ENCODE peak calls at places on chromosomes 3 and 15, in ten cellular contexts. S, X, T, A, B, G, R, V, I and K are unnamed samples.

GRCh38 chr15:28956491-28956890 is 70.7 kb downstream of the APBA2 start:
- DNase-seq in S (no peak), X (no peak), T (no peak), A (no peak), B (no peak), G (no peak), R (no peak), V (no peak), I (no peak), K (no peak)

GRCh38 chr3:152696962-152697361 is 138.0 kb upstream of the P2RY1 start:
- DNase-seq in S (no peak), X (no peak), T (no peak), A (no peak), B (no peak), G (no peak), R (no peak), V (no peak), I (no peak), K (no peak)

GRCh38 chr3:105197863-105198262 is 168.8 kb upstream of the ALCAM start:
- DNase-seq in S (no peak), X (no peak), T (no peak), A (no peak), B (no peak), G (no peak), R (no peak), V (no peak), I (no peak), K (no peak)

GRCh38 chr15:67836477-67836876 is 3.4 kb downstream of the RNU6-1 start:
- DNase-seq in S (peak), X (no peak), T (peak), A (no peak), B (peak), G (no peak), R (no peak), V (peak), I (peak), K (no peak)

GRCh38 chr3:10401990-10402761 is 81.3 kb upstream of the SEC13 start:
- DNase-seq in S (no peak), X (no peak), T (no peak), A (no peak), B (no peak), G (no peak), R (no peak), V (no peak), I (no peak), K (no peak)

GRCh38 chr3:113676252-113676651 is 20.2 kb downstream of the USF3 start:
- DNase-seq in S (no peak), X (no peak), T (no peak), A (no peak), B (no peak), G (no peak), R (peak), V (no peak), I (no peak), K (peak)

GRCh38 chr3:115947325-115947724 is 324.0 kb downstream of the GAP43 start:
- DNase-seq in S (no peak), X (no peak), T (no peak), A (no peak), B (no peak), G (no peak), R (no peak), V (no peak), I (no peak), K (no peak)

GRCh38 chr3:127156651-127157050 is 36.3 kb upstream of the PRR23E start:
- DNase-seq in S (no peak), X (no peak), T (no peak), A (no peak), B (no peak), G (no peak), R (no peak), V (no peak), I (no peak), K (no peak)

GRCh38 chr3:184176377-184177330 is 2.0 kb downstream of the AP2M1 start:
- DNase-seq in S (peak), X (peak), T (peak), A (peak), B (no peak), G (peak), R (peak), V (no peak), I (peak), K (peak)

GRCh38 chr15:83268147-83268546 is 16.3 kb downstream of the BNC1 start:
- DNase-seq in S (no peak), X (no peak), T (no peak), A (no peak), B (no peak), G (no peak), R (no peak), V (no peak), I (no peak), K (no peak)

GRCh38 chr3:53749428-53749827 is 96.8 kb downstream of the CHDH start:
- DNase-seq in S (no peak), X (no peak), T (no peak), A (no peak), B (no peak), G (no peak), R (no peak), V (no peak), I (no peak), K (peak)

GRCh38 chr3:182911782-182912111 is 68.6 kb downstream of the DCUN1D1 start:
- DNase-seq in S (no peak), X (no peak), T (no peak), A (peak), B (no peak), G (no peak), R (no peak), V (no peak), I (no peak), K (no peak)

GRCh38 chr3:142445816-142446254 is 2.0 kb downstream of the XRN1 start:
- DNase-seq in S (no peak), X (no peak), T (no peak), A (no peak), B (peak), G (no peak), R (peak), V (peak), I (peak), K (no peak)

GRCh38 chr3:142448424-142448823 is 587 bp upstream of the XRN1 start:
- DNase-seq in S (no peak), X (no peak), T (no peak), A (no peak), B (no peak), G (no peak), R (no peak), V (no peak), I (no peak), K (no peak)

GRCh38 chr3:142450192-142450591 is 2.4 kb upstream of the XRN1 start:
- DNase-seq in S (no peak), X (no peak), T (no peak), A (no peak), B (no peak), G (no peak), R (no peak), V (no peak), I (no peak), K (no peak)

GRCh38 chr3:142447308-142447851 is 457 bp downstream of the XRN1 start:
- DNase-seq in S (peak), X (peak), T (peak), A (peak), B (peak), G (no peak), R (peak), V (peak), I (peak), K (peak)

DNA sequence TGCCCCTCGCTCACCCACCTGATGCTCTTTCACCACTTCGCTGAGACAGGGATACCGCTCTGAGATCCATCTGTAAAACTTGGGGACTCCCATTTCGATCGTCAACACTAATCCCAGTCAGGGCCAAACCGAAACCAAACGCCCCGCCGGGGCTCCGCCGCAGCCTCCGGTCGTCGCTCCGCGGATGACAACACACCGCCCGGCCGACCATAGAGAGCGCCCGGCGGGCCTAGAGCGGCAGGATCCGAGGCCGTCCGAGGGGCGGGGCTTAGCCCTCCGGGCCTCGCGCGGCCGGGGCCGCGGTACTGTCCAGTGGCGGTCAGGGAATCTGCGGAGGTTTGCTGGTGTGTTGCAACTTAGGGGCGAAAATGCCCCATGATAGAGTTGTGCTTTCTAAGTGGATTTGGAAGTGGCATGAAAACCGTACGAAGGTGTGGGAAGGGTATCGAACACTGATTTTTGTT is at the start of gene XRN1:
- DNase-seq in S (peak), X (peak), T (peak), A (peak), B (peak), G (peak), R (peak), V (peak), I (peak), K (peak)
- TF ChIP-seq CTCF in S (no peak), X (no peak), T (no peak), A (no peak), B (no peak), G (no peak), R (no peak), V (no peak), I (no peak), K (no peak)

DNA sequence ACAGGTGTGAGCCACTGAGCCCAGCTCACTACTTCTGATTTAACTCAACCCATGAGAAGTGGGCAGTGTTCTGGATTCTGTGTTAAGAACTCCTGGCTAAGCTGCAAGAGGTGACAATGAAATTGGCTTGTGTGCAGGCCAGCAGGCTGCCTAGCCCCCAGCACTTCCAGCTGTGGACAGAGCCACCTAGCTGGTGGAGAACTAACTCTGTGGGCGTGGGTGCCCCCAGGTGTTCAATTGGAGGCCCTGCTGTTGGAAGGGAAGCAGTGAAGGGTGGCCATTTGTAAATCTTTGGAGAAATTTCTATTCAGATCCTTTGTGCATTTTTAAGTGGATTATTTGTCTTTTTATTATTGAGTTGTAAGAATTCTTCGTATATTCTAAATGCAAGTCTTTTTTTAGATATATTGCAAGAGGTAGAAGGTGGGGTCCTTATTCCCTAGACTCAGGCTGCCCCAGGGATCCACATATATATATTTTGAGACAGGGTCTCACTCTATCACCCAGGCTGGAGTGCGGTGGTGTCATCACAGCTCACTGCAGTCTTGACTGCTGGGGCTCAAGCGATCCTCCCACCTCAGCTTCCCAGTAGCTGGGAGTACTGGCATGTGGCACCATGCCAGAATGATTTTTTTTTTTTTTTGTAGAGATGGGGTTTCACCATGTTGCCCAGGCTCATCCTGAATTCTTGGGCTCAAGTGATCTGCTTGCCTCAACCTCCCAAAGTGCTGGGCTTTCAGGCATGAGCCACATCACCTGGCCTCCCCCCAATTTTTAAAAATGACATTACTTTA is 7.2 kb upstream of the SCAMP5 start:
- DNase-seq in S (peak), X (no peak), T (peak), A (peak), B (peak), G (no peak), R (peak), V (peak), I (peak), K (no peak)
- TF ChIP-seq CTCF in S (no peak), X (peak), T (peak), A (peak), B (peak), G (peak), R (peak), V (peak), I (peak), K (no peak)

GRCh38 chr3:99624536-99625236 is 13.7 kb upstream of the COL8A1 start:
- DNase-seq in S (no peak), X (no peak), T (no peak), A (no peak), B (no peak), G (no peak), R (no peak), V (no peak), I (no peak), K (no peak)

GRCh38 chr3:99625643-99626414 is 12.6 kb upstream of the COL8A1 start:
- DNase-seq in S (no peak), X (peak), T (no peak), A (no peak), B (no peak), G (peak), R (no peak), V (no peak), I (no peak), K (no peak)

GRCh38 chr3:99625237-99625622 is 13.2 kb upstream of the COL8A1 start:
- DNase-seq in S (no peak), X (no peak), T (no peak), A (no peak), B (no peak), G (no peak), R (no peak), V (no peak), I (no peak), K (no peak)

GRCh38 chr3:99626415-99626788 is 12.0 kb upstream of the COL8A1 start:
- DNase-seq in S (no peak), X (no peak), T (no peak), A (no peak), B (no peak), G (no peak), R (no peak), V (no peak), I (no peak), K (no peak)

GRCh38 chr3:99627062-99627826 is 11.2 kb upstream of the COL8A1 start:
- DNase-seq in S (no peak), X (no peak), T (no peak), A (no peak), B (no peak), G (no peak), R (no peak), V (no peak), I (no peak), K (no peak)
- TF ChIP-seq CTCF in S (no peak), X (peak), T (no peak), A (no peak), B (no peak), G (peak), R (no peak), V (no peak), I (peak), K (no peak)

GRCh38 chr3:46578973-46579755 is 13.1 kb upstream of the LRRC2 start:
- DNase-seq in S (no peak), X (no peak), T (no peak), A (no peak), B (no peak), G (no peak), R (no peak), V (no peak), I (no peak), K (no peak)
- TF ChIP-seq CTCF in S (no peak), X (no peak), T (no peak), A (no peak), B (no peak), G (no peak), R (no peak), V (no peak), I (no peak), K (no peak)